ENCODE peak calls at places on chromosomes 1 and 21, in ten cellular contexts. Z is fibroblast of the aortic adventitia, Y is upper lobe of right lung, S is A549, H is OCI-LY7, E is colonic mucosa, P is breast epithelium, G is fibroblast of mammary gland, W is endodermal cell, X is AG10803. K is an unnamed sample.

GRCh38 chr1:11051781-11052510 is 4.9 kb upstream of the MASP2 start:
- DNase-seq in Z (no peak), Y (peak), S (no peak), H (peak), E (no peak), P (no peak), G (peak), W (no peak), X (peak), K (peak)

GRCh38 chr1:1349256-1350012 is at the start of gene DVL1:
- DNase-seq in Z (peak), Y (peak), S (no peak), H (peak), E (peak), P (no peak), G (peak), W (peak), X (peak), K (peak)

GRCh38 chr21:40516336-40516735 is 330.6 kb downstream of the DSCAM start:
- DNase-seq in Z (no peak), Y (no peak), S (no peak), H (no peak), E (no peak), P (no peak), G (no peak), W (peak), X (no peak), K (no peak)

GRCh38 chr1:203028067-203028783 is 1.9 kb downstream of the PPFIA4 start:
- DNase-seq in Z (no peak), Y (no peak), S (no peak), H (no peak), E (peak), P (no peak), G (no peak), W (no peak), X (no peak), K (no peak)

GRCh38 chr1:198655464-198656121 is 16.8 kb downstream of the PTPRC start:
- DNase-seq in Z (no peak), Y (no peak), S (no peak), H (no peak), E (no peak), P (no peak), G (no peak), W (no peak), X (peak), K (peak)

GRCh38 chr1:3329640-3330281 is 124.7 kb upstream of the ARHGEF16 start:
- DNase-seq in Z (no peak), Y (no peak), S (no peak), H (no peak), E (no peak), P (no peak), G (no peak), W (no peak), X (no peak), K (no peak)

GRCh38 chr1:40045182-40045581 is 4.7 kb downstream of the CAP1 start:
- DNase-seq in Z (no peak), Y (no peak), S (no peak), H (no peak), E (no peak), P (no peak), G (peak), W (no peak), X (no peak), K (no peak)

GRCh38 chr1:150261367-150261766 is 3.8 kb downstream of the CA14 start:
- DNase-seq in Z (no peak), Y (peak), S (no peak), H (no peak), E (no peak), P (no peak), G (no peak), W (no peak), X (no peak), K (no peak)

GRCh38 chr1:6967431-6968079 is 182.3 kb downstream of the CAMTA1 start:
- DNase-seq in Z (no peak), Y (no peak), S (no peak), H (peak), E (no peak), P (no peak), G (peak), W (no peak), X (peak), K (peak)

GRCh38 chr1:205243355-205244191 is 15.8 kb downstream of the TMCC2 start:
- DNase-seq in Z (no peak), Y (peak), S (no peak), H (no peak), E (no peak), P (no peak), G (no peak), W (no peak), X (no peak), K (no peak)

GRCh38 chr21:20353351-20353750 is 644.9 kb upstream of the NCAM2 start:
- DNase-seq in Z (no peak), Y (no peak), S (no peak), H (no peak), E (no peak), P (no peak), G (no peak), W (no peak), X (no peak), K (no peak)

GRCh38 chr1:234199476-234200127 is 173.7 kb upstream of the COA6 start:
- DNase-seq in Z (no peak), Y (no peak), S (no peak), H (no peak), E (no peak), P (no peak), G (no peak), W (no peak), X (no peak), K (no peak)

GRCh38 chr1:58652351-58653184 is 47.3 kb downstream of the MYSM1 start:
- DNase-seq in Z (peak), Y (no peak), S (peak), H (peak), E (peak), P (no peak), G (peak), W (peak), X (peak), K (peak)

GRCh38 chr1:41588334-41588875 is 103.9 kb upstream of the EDN2 start:
- DNase-seq in Z (no peak), Y (no peak), S (no peak), H (no peak), E (no peak), P (no peak), G (no peak), W (peak), X (no peak), K (no peak)

GRCh38 chr1:26854953-26855352 is 8.0 kb upstream of the SFN start:
- DNase-seq in Z (no peak), Y (no peak), S (no peak), H (no peak), E (peak), P (no peak), G (no peak), W (no peak), X (no peak), K (no peak)

GRCh38 chr1:172826096-172826741 is 167.3 kb downstream of the FASLG start:
- DNase-seq in Z (peak), Y (no peak), S (peak), H (peak), E (peak), P (no peak), G (peak), W (no peak), X (peak), K (peak)

GRCh38 chr1:2557146-2558029 is 1.2 kb downstream of the TNFRSF14 start:
- DNase-seq in Z (no peak), Y (no peak), S (no peak), H (no peak), E (peak), P (no peak), G (no peak), W (no peak), X (no peak), K (no peak)

GRCh38 chr21:25901580-25901979 is 166.8 kb downstream of the GABPA start:
- DNase-seq in Z (no peak), Y (no peak), S (no peak), H (no peak), E (no peak), P (no peak), G (peak), W (no peak), X (no peak), K (no peak)

GRCh38 chr1:207923561-207923960 is 12.6 kb upstream of the CD34 start:
- DNase-seq in Z (no peak), Y (no peak), S (no peak), H (no peak), E (no peak), P (no peak), G (no peak), W (peak), X (no peak), K (no peak)

GRCh38 chr1:232694475-232694874 is 64.5 kb upstream of the SIPA1L2 start:
- DNase-seq in Z (no peak), Y (no peak), S (no peak), H (no peak), E (no peak), P (no peak), G (no peak), W (no peak), X (no peak), K (no peak)

GRCh38 chr1:101220906-101221305 is 15.9 kb upstream of the S1PR1 start:
- DNase-seq in Z (no peak), Y (no peak), S (no peak), H (no peak), E (no peak), P (no peak), G (no peak), W (no peak), X (no peak), K (no peak)

GRCh38 chr1:39130297-39130696 is 74.2 kb upstream of the MACF1 start:
- DNase-seq in Z (peak), Y (no peak), S (no peak), H (no peak), E (no peak), P (no peak), G (peak), W (no peak), X (peak), K (no peak)

GRCh38 chr1:209747580-209748262 is 8.1 kb upstream of the TRAF3IP3 start:
- DNase-seq in Z (peak), Y (peak), S (peak), H (peak), E (peak), P (peak), G (peak), W (peak), X (peak), K (peak)

GRCh38 chr1:204343247-204343646 is 16.5 kb downstream of the PLEKHA6 start:
- DNase-seq in Z (no peak), Y (no peak), S (no peak), H (no peak), E (no peak), P (no peak), G (no peak), W (no peak), X (no peak), K (no peak)

GRCh38 chr1:89757532-89757931 is 63.3 kb upstream of the LRRC8D start:
- DNase-seq in Z (no peak), Y (peak), S (no peak), H (peak), E (peak), P (no peak), G (peak), W (no peak), X (no peak), K (peak)

DNA sequence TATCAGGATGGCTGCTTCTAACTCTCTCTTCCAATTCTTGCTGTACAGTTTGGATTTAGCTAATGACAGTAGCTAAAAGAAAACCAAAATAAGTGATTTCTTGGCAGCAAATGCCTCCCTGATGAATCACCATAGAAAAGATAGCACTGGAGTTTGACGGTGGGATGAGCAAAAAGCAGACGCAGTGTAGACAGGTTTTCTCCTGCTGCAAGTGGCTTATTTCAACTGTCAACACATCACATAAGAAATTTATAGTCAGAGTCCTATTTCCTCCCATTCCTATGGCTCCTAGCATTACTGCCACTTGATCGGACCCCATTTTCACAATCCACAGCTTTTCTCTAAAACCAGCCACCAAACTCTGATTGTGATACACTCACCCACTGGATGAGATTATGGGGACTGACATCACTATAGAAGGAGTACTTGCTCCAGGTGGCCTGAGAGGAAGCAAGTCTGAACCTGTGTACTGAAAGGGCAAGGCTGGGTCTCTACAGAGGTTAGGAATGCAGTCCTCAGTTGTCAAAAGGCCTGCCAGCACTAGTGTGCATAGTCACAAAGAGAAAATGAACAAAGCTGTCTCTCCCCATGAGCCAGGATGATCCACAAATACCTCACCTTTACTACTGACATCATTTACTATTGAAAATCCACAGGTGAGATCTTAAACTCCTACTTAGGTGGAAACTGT is 359.8 kb downstream of the LTN1 start:
- DNase-seq in Z (peak), Y (no peak), S (no peak), H (no peak), E (no peak), P (no peak), G (peak), W (no peak), X (peak), K (no peak)
- H3K4me3 ChIP-seq in Z (no peak), Y (no peak), S (no peak), H (no peak), E (no peak), P (no peak), G (no peak), W (no peak), X (peak), K (no peak)

DNA sequence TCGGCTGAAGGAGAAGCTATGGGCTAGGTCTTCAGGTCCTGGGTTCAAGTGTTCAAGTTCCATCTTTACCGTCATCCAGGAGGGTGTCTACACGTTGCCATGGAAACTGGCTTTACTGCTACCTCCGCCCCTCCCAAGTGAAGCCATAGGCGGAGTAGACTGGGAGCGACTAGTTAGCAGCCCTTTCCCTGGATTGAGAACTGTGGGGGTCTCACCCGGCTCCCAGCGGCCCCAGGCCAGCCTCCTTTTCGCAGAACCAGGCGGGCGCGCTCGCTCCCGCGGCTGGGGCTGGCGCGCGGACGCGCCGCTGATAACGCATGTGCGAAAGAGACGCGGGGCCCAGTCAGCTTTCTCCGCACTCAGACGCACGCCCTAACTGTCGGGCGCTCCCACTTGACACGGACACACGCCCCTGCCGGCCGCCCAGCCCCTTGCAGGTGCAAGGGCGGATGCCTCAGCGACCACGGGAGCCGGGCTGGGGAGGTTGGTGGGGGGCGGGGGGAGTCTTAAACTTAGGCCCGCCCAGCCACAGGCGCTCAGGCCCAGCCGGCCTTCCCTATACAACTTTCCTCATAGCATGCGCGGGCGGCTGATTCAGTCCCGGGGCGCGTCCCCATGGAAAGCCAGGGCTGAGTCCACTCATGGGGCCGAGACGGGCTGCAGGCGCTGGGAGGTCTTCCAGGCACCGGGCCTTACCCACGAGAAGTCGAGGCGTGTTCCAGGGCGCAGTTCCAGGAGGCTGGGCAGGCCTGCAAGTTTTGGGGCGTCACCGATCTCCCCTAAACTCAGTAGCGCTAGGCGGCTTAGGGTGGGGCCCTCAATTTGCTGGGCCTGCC is 7.4 kb downstream of the EFNA4 start:
- DNase-seq in Z (peak), Y (peak), S (no peak), H (peak), E (peak), P (no peak), G (peak), W (peak), X (peak), K (peak)
- TF ChIP-seq CTCF in Z (peak), Y (peak), S (no peak), H (peak), E (peak), P (no peak), G (no peak), W (peak), X (peak), K (peak)

GRCh38 chr1:54884768-54885167 is 2.2 kb downstream of the DHCR24 start:
- DNase-seq in Z (no peak), Y (no peak), S (no peak), H (no peak), E (no peak), P (no peak), G (no peak), W (no peak), X (no peak), K (no peak)

GRCh38 chr1:54885237-54885679 is 1.7 kb downstream of the DHCR24 start:
- DNase-seq in Z (no peak), Y (no peak), S (no peak), H (no peak), E (no peak), P (no peak), G (no peak), W (no peak), X (no peak), K (no peak)

GRCh38 chr1:54883349-54884102 is 3.5 kb downstream of the DHCR24 start:
- DNase-seq in Z (peak), Y (no peak), S (no peak), H (no peak), E (no peak), P (no peak), G (no peak), W (no peak), X (peak), K (no peak)

GRCh38 chr1:54882483-54882882 is 4.5 kb downstream of the DHCR24 start:
- DNase-seq in Z (no peak), Y (no peak), S (no peak), H (no peak), E (no peak), P (no peak), G (peak), W (no peak), X (no peak), K (no peak)

DNA sequence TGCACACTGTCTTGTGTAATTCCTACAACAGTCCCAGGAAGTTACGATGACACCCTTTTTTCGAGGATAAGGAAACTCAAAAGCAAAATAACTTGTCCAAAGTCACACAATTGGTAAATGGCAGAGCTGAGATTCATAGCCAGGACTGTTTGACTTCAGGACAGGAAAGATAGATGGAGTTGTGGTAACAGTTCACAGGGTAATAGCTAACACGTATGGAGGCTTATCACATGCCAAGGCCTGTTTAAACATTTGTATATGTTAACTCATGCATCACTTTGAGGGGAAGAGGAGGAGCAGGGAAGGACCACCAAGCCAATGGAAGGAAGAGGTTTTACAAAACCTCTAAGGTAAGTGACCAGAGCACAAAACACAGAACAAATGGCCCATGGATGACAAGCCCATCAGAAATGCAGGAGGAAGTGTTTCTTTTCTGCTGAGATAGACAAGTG is 2.8 kb downstream of the DHCR24 start:
- DNase-seq in Z (peak), Y (no peak), S (no peak), H (no peak), E (no peak), P (no peak), G (peak), W (no peak), X (peak), K (no peak)
- H3K4me3 ChIP-seq in Z (peak), Y (peak), S (no peak), H (no peak), E (no peak), P (no peak), G (no peak), W (peak), X (no peak), K (no peak)

GRCh38 chr1:68162761-68163160 is 69.6 kb downstream of the WLS start:
- DNase-seq in Z (no peak), Y (no peak), S (no peak), H (no peak), E (no peak), P (no peak), G (no peak), W (peak), X (no peak), K (no peak)
- TF ChIP-seq CTCF in Z (peak), Y (peak), S (no peak), H (peak), E (no peak), P (no peak), G (peak), W (peak), X (no peak), K (peak)

GRCh38 chr1:214857716-214858115 is 224.8 kb upstream of the KCNK2 start:
- DNase-seq in Z (no peak), Y (no peak), S (no peak), H (no peak), E (no peak), P (no peak), G (peak), W (no peak), X (peak), K (no peak)
- H3K4me3 ChIP-seq in Z (no peak), Y (no peak), S (no peak), H (no peak), E (no peak), P (no peak), G (no peak), W (no peak), X (no peak), K (no peak)

DNA sequence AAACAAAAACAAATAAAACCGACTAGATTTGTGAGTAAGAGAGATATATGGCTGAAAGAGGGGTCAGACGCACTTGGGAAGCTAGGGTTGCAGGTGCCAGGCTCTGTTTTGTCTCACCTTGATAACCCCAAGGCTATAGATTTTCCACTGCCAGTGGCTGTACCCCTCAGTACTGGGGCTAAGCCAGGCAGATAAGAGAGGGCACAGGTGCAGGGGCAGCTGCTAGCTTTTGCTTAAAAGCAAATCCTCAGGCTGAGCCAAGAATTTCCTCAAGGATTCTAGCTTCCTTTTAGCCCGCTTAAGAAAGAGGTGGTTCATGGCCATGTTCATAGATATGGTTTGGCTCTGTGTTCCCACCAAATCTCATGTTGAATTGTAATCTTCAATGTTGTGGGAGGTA is 57.9 kb downstream of the OVGP1 start:
- DNase-seq in Z (no peak), Y (no peak), S (no peak), H (no peak), E (no peak), P (no peak), G (no peak), W (no peak), X (no peak), K (no peak)
- TF ChIP-seq CTCF in Z (no peak), Y (no peak), S (no peak), H (no peak), E (no peak), P (no peak), G (no peak), W (no peak), X (no peak), K (no peak)

GRCh38 chr1:63316540-63316939 is 5.8 kb upstream of the FOXD3 start:
- DNase-seq in Z (no peak), Y (no peak), S (no peak), H (no peak), E (no peak), P (no peak), G (no peak), W (no peak), X (no peak), K (no peak)
- H3K4me3 ChIP-seq in Z (no peak), Y (no peak), S (peak), H (no peak), E (no peak), P (peak), G (no peak), W (no peak), X (no peak), K (no peak)

DNA sequence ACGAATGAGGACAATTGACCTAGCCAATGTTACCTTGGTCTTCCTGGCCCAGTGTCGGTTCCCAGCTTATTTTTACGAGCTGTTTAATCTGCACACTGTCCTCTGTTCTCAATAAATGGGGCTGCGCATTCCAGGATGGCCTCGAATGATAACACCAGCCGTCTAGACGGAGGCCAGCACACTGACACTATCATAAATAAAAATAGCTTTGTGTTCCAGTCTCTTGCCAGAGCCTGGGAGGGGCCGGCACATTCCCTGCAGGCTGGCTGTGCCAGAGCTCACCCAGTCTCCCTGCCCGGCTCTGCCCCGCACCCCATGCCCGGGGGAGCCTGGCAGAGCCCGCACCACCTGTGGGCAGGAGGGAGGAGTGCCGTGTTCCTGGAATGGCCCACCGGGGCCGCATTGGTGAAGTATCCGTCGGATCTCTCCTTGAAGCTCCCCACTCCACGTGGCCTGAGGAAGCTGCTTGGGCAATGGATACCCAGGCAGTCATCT is 92.1 kb downstream of the SPSB1 start:
- DNase-seq in Z (no peak), Y (no peak), S (no peak), H (no peak), E (no peak), P (no peak), G (no peak), W (no peak), X (peak), K (no peak)
- TF ChIP-seq CTCF in Z (no peak), Y (no peak), S (no peak), H (no peak), E (no peak), P (no peak), G (no peak), W (no peak), X (no peak), K (no peak)